ENCODE peak calls at places on chromosomes 2 and 18, in four cellular contexts. S, E, X and F are unnamed samples. For H3K4me1, the result is how much of the 10 kb centered on the place peaks cover.

GRCh38 chr2:128187032-128187654 is 96.1 kb downstream of the UGGT1 start:
- DNase-seq in E (no peak), S (no peak), X (no peak), F (no peak)

GRCh38 chr2:59584958-59585357 is 968.5 kb downstream of the BCL11A start:
- DNase-seq in S (no peak), X (no peak), E (no peak), F (no peak)

GRCh38 chr18:10116574-10116973 is 202.8 kb downstream of the VAPA start:
- DNase-seq in S (no peak), E (no peak), X (no peak), F (no peak)

GRCh38 chr18:78979058-78979680 is 449 bp upstream of the SALL3 start:
- DNase-seq in S (no peak), E (no peak), X (no peak), F (no peak)

GRCh38 chr2:212073360-212073759 is 465.2 kb downstream of the ERBB4 start:
- DNase-seq in X (no peak), E (no peak), S (no peak), F (no peak)

GRCh38 chr2:16644204-16644925 is 21.3 kb downstream of the CYRIA start:
- DNase-seq in X (no peak), E (no peak), S (no peak), F (no peak)

GRCh38 chr2:239913632-239914417 is 111.3 kb downstream of the NDUFA10 start:
- DNase-seq in S (no peak), X (no peak), E (no peak), F (no peak)

GRCh38 chr2:43774617-43775016 is 778 bp downstream of the DYNC2LI1 start:
- DNase-seq in E (no peak), X (no peak), S (no peak), F (no peak)

GRCh38 chr2:110678457-110679336 is 834 bp upstream of the BUB1 start:
- DNase-seq in E (no peak), S (no peak), X (peak), F (peak)

GRCh38 chr18:79570266-79571201 is 109.1 kb upstream of the CTDP1 start:
- DNase-seq in S (peak), X (peak), E (no peak), F (no peak)

GRCh38 chr18:62125702-62126101 is 61.2 kb downstream of the PIGN start:
- DNase-seq in X (no peak), E (no peak), S (no peak), F (no peak)

GRCh38 chr2:181457121-181457740 is at the start of gene ITGA4:
- DNase-seq in S (peak), E (peak), X (peak), F (peak)

GRCh38 chr18:3728704-3729437 is 278.9 kb downstream of the TGIF1 start:
- DNase-seq in S (no peak), X (no peak), E (no peak), F (no peak)

GRCh38 chr2:240717681-240718581 is 26.3 kb downstream of the AQP12A start:
- DNase-seq in S (no peak), X (no peak), E (no peak), F (peak)

GRCh38 chr2:180463608-180464007 is 456.5 kb upstream of the CWC22 start:
- DNase-seq in X (no peak), E (no peak), S (no peak), F (no peak)

GRCh38 chr18:58230438-58231179 is 186.6 kb downstream of the NEDD4L start:
- DNase-seq in X (no peak), S (no peak), E (no peak), F (peak)

DNA sequence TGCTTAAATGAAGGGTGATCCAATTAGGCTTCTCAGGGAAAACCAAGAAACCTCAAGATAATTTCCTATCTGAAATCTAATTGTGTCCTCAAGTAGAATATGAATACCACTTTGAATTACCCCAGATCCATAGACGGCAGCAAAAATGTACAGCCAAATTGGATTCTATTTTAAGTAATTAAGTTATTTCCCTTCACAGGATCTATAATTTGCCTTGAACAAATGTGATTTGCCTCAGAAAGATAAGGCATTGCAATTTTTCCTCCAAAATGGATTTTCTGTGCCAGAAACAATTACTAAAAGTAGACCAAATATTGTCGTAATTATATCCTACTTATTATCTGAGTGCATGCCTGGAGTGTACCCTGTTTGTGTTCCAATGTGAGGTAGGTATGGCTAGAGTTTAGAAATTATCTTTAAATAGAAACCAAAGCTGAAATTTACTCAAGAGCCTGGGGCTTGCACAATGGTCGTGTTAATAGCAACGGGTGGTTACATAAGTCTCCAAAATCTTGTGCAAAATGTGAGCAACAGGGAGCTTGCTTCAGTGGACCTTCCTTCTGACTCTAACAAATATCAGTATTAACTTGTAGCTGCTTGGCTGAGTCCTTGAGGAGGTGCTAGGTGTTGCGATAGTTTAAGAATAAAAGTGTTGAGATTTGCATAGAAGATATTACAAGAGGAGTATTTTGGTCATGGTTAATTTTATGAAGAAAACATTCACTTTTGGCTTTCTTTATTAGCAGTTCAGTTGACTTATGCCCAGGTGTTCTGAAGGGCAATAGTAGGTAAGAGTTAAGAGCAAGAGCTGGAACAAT is 4.8 kb downstream of the CXCR4 start:
- DNase-seq in S (no peak), X (no peak), E (no peak), F (no peak)
- H3K4me3 ChIP-seq in S (no peak), X (peak), E (no peak), F (no peak)

GRCh38 chr2:109612991-109613921 is 510 bp downstream of the SEPTIN10 start:
- DNase-seq in E (peak), X (no peak), S (peak), F (peak)

GRCh38 chr2:109616184-109616583 is 2.0 kb downstream of the SOWAHC start:
- DNase-seq in X (no peak), E (no peak), S (no peak), F (no peak)

GRCh38 chr2:109614715-109615636 is 812 bp downstream of the SOWAHC start:
- DNase-seq in S (no peak), E (peak), X (peak), F (peak)

GRCh38 chr2:109613922-109614714 is at the start of the genes SEPTIN10 and SOWAHC:
- DNase-seq in X (peak), E (peak), S (peak), F (peak)

GRCh38 chr2:109615637-109616144 is 1.5 kb downstream of the SOWAHC start:
- DNase-seq in S (no peak), E (no peak), X (no peak), F (no peak)
- TF ChIP-seq CTCF in S (no peak), E (no peak), X (no peak), F (no peak)

GRCh38 chr2:170953976-170954375 is 24.9 kb downstream of the GORASP2 start:
- DNase-seq in E (no peak), S (no peak), X (no peak), F (no peak)

GRCh38 chr2:170944545-170944944 is 15.5 kb downstream of the GORASP2 start:
- DNase-seq in S (no peak), E (no peak), X (no peak), F (no peak)

GRCh38 chr2:170943596-170943995 is 14.5 kb downstream of the GORASP2 start:
- DNase-seq in X (no peak), S (no peak), E (no peak), F (no peak)

GRCh38 chr2:170950221-170950737 is 21.2 kb downstream of the GORASP2 start:
- DNase-seq in X (no peak), S (no peak), E (no peak), F (no peak)

DNA sequence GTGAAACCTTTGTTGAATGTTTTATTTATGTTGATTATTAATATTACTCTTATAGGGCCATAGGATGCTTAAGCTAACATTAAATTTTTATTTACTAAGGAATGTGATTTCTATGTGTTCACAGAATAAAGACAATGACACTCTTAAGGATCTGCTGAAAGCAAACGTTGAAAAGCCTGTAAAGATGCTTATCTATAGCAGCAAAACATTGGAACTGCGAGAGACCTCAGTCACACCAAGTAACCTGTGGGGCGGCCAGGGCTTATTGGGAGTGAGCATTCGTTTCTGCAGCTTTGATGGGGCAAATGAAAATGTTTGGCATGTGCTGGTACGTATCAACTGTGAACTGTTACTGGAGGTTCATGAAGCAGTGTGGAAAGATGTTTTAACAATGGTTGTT is 20.4 kb downstream of the GORASP2 start:
- DNase-seq in S (no peak), E (no peak), X (no peak), F (no peak)
- H3K4me1 ChIP-seq in S (under half), E (under half), X (under half), F (under half)

GRCh38 chr2:213152065-213152794 is 818 bp upstream of the IKZF2 start:
- DNase-seq in S (peak), E (peak), X (peak), F (peak)

GRCh38 chr2:213151437-213152064 is at the start of gene IKZF2:
- DNase-seq in S (peak), X (peak), E (peak), F (peak)

GRCh38 chr2:213149949-213150314 is 1.5 kb downstream of the IKZF2 start:
- DNase-seq in S (no peak), X (no peak), E (no peak), F (no peak)

GRCh38 chr2:213150315-213150951 is 979 bp downstream of the IKZF2 start:
- DNase-seq in S (no peak), X (no peak), E (peak), F (peak)

GRCh38 chr2:213152888-213153287 is 1.5 kb upstream of the IKZF2 start:
- DNase-seq in E (no peak), S (no peak), X (no peak), F (no peak)
- H3K4me3 ChIP-seq in E (peak), S (peak), X (peak), F (peak)

DNA sequence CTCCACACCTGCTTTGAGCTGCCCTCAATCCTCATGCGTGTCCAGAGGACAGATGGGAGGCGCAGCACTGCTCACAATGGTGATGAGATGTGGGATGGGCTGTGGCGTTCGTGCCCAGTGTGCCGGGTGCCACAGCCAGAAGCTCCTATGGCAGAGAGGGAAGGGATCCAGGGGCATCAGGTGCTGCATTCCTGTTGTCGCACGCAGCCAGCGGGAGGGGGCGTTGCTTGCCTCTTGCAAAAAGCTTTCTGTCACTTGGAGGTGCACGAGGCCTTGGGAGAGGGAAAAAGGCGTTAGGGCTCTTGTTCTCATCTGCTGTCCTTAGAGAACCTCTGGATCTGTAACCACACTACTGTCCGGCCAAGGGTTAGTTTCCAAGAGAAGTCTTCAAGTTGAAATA is 29.2 kb upstream of the ALLC start:
- DNase-seq in E (no peak), S (no peak), X (no peak), F (no peak)
- TF ChIP-seq CTCF in E (no peak), S (no peak), X (no peak), F (no peak)

DNA sequence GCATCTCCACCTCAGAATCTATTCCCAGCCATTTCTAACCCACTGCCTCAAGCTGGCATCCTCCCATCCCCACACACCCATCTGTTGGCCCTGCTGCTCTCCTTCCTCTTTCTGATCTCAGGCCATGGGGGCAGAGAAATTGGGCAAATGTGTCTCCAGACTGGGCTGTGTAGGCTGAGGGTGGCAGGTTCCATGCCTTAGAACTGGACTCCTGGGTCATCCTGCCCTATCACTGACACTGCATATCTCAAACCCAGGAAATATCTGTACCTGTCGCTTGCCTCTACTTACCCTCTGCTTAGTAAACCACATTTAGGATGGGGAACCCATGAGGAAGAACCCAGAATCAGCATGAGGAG is 1.8 kb downstream of the WNT10A start:
- DNase-seq in E (no peak), X (no peak), S (no peak), F (no peak)
- H3K4me1 ChIP-seq in E (under half), X (under half), S (under half), F (under half)

DNA sequence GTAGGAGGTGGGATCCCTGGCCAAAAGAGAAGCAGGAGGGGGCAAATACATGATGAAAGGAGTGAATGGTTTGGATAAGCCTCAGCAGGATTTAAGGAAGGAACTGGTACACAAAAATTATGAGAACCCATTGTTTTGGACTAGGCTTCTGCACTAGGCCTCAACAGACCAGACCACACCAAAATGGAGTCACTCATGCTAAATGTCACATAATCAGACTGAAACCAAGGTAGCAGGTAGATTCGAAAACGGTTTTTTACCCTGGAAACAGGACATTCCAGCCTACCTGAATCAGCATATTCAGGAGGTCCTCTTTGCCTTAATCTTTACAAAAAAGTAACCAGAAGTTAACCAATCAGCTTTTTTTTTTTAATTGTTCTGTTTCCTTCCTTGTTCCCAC is 49.4 kb upstream of the CDCA7 start:
- DNase-seq in S (no peak), E (no peak), X (no peak), F (no peak)
- H3K4me3 ChIP-seq in S (no peak), E (no peak), X (no peak), F (no peak)

GRCh38 chr18:52343731-52344340 is 3.8 kb downstream of the DCC start:
- DNase-seq in E (no peak), S (no peak), X (no peak), F (no peak)

GRCh38 chr18:52341617-52342381 is 1.8 kb downstream of the DCC start:
- DNase-seq in E (no peak), X (no peak), S (no peak), F (peak)

GRCh38 chr18:52340466-52341378 is 725 bp downstream of the DCC start:
- DNase-seq in X (no peak), S (no peak), E (no peak), F (no peak)

GRCh38 chr18:52345428-52345827 is 5.4 kb downstream of the DCC start:
- DNase-seq in X (no peak), S (no peak), E (no peak), F (no peak)

DNA sequence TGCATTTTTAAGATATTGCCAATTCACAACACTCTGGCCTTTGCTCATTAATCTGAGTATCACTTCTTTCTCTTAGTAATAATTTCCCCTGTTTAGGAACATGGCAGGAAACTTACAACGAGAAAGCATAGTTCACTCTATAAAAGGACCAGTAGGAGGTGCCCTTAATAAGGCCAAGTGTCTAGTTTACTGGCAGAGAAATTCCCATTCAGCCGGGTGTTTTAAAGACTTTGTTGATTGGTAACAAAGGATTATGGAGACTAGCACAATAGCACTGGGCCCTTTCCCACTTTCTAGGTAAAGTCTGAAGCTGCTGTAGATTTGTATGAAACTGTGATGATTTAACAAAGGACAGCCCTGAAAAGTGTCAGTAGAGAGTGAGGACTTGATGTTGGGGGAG is 3.1 kb downstream of the DCC start:
- DNase-seq in E (no peak), S (no peak), X (no peak), F (no peak)
- TF ChIP-seq CTCF in E (no peak), S (no peak), X (no peak), F (no peak)